ENCODE peak calls at places on chromosomes 2 and 18, in ten cellular contexts. Z is aorta, P is Panc1, I is HL-60, V is heart right ventricle, N is GM23248, M is mammary epithelial cell, F is lower lobe of right lung, Q is fibroblast of lung, S is ovary. B is an unnamed sample.

GRCh38 chr2:44360749-44361329 is 455 bp downstream of the PREPL start:
- DNase-seq in Z (no peak), P (no peak), I (no peak), V (no peak), N (peak), M (no peak), F (no peak), Q (peak), S (no peak), B (no peak)

GRCh38 chr2:33276868-33277503 is 199.5 kb upstream of the RASGRP3 start:
- DNase-seq in Z (no peak), P (no peak), I (no peak), V (no peak), N (no peak), M (no peak), F (no peak), Q (no peak), S (peak), B (no peak)

GRCh38 chr18:8063733-8064132 is 496.6 kb downstream of the PTPRM start:
- DNase-seq in Z (no peak), P (no peak), I (no peak), V (no peak), N (no peak), M (no peak), F (no peak), Q (no peak), S (no peak), B (no peak)

GRCh38 chr2:157900203-157900602 is 24.1 kb upstream of the ACVR1 start:
- DNase-seq in Z (no peak), P (no peak), I (no peak), V (no peak), N (no peak), M (peak), F (no peak), Q (peak), S (no peak), B (no peak)

GRCh38 chr2:113962692-113963480 is 73.0 kb downstream of the ACTR3 start:
- DNase-seq in Z (no peak), P (no peak), I (no peak), V (no peak), N (peak), M (peak), F (no peak), Q (peak), S (no peak), B (no peak)

GRCh38 chr18:77001979-77002378 is 130.6 kb downstream of the MBP start:
- DNase-seq in Z (no peak), P (no peak), I (no peak), V (no peak), N (no peak), M (no peak), F (no peak), Q (no peak), S (no peak), B (no peak)

GRCh38 chr2:240374085-240374907 is 61.2 kb upstream of the GPC1 start:
- DNase-seq in Z (peak), P (no peak), I (no peak), V (peak), N (peak), M (no peak), F (peak), Q (peak), S (peak), B (no peak)

GRCh38 chr2:21461754-21462153 is 338.0 kb downstream of the TDRD15 start:
- DNase-seq in Z (no peak), P (no peak), I (no peak), V (no peak), N (no peak), M (no peak), F (no peak), Q (no peak), S (no peak), B (no peak)

GRCh38 chr2:187526776-187527175 is 27.5 kb downstream of the TFPI start:
- DNase-seq in Z (no peak), P (no peak), I (no peak), V (no peak), N (no peak), M (no peak), F (no peak), Q (no peak), S (no peak), B (no peak)

GRCh38 chr2:200944467-200945394 is 18.7 kb downstream of the ORC2 start:
- DNase-seq in Z (no peak), P (peak), I (no peak), V (no peak), N (peak), M (peak), F (no peak), Q (peak), S (no peak), B (peak)

GRCh38 chr2:126832038-126832437 is 66.7 kb upstream of the TEX51 start:
- DNase-seq in Z (no peak), P (no peak), I (no peak), V (no peak), N (no peak), M (no peak), F (no peak), Q (no peak), S (no peak), B (no peak)

GRCh38 chr18:77369644-77370043 is 120.0 kb downstream of the GALR1 start:
- DNase-seq in Z (no peak), P (no peak), I (no peak), V (no peak), N (peak), M (no peak), F (no peak), Q (no peak), S (no peak), B (no peak)

GRCh38 chr2:206958236-206958635 is 18.9 kb downstream of the CPO start:
- DNase-seq in Z (no peak), P (no peak), I (no peak), V (no peak), N (no peak), M (no peak), F (no peak), Q (no peak), S (no peak), B (no peak)

GRCh38 chr2:172276961-172277360 is 150.4 kb upstream of the ITGA6 start:
- DNase-seq in Z (no peak), P (no peak), I (no peak), V (no peak), N (no peak), M (no peak), F (no peak), Q (no peak), S (no peak), B (no peak)

GRCh38 chr2:132670961-132671781 is 1.2 kb upstream of the LYPD1 start:
- DNase-seq in Z (peak), P (no peak), I (no peak), V (no peak), N (peak), M (peak), F (no peak), Q (peak), S (no peak), B (peak)

GRCh38 chr2:8543412-8544167 is 138.3 kb upstream of the ID2 start:
- DNase-seq in Z (peak), P (no peak), I (peak), V (peak), N (peak), M (no peak), F (peak), Q (peak), S (no peak), B (no peak)

GRCh38 chr18:3624818-3625716 is 175.1 kb downstream of the TGIF1 start:
- DNase-seq in Z (no peak), P (no peak), I (no peak), V (no peak), N (peak), M (peak), F (no peak), Q (peak), S (no peak), B (peak)

GRCh38 chr18:26657618-26658581 is 109.5 kb upstream of the KCTD1 start:
- DNase-seq in Z (no peak), P (no peak), I (no peak), V (no peak), N (no peak), M (no peak), F (no peak), Q (no peak), S (no peak), B (no peak)

GRCh38 chr18:26756556-26756955 is 109.0 kb downstream of the AQP4 start:
- DNase-seq in Z (no peak), P (no peak), I (no peak), V (no peak), N (no peak), M (no peak), F (no peak), Q (no peak), S (no peak), B (no peak)

GRCh38 chr2:108911807-108912628 is 77.0 kb downstream of the EDAR start:
- DNase-seq in Z (no peak), P (no peak), I (no peak), V (no peak), N (no peak), M (no peak), F (no peak), Q (no peak), S (peak), B (no peak)

GRCh38 chr2:38444247-38444646 is 67.2 kb upstream of the ATL2 start:
- DNase-seq in Z (no peak), P (no peak), I (no peak), V (no peak), N (peak), M (peak), F (no peak), Q (peak), S (no peak), B (peak)

GRCh38 chr2:173997269-173997668 is 32.1 kb upstream of the SP3 start:
- DNase-seq in Z (peak), P (no peak), I (peak), V (peak), N (peak), M (no peak), F (peak), Q (peak), S (peak), B (no peak)

GRCh38 chr18:23380001-23380550 is 73.0 kb upstream of the RIOK3 start:
- DNase-seq in Z (no peak), P (no peak), I (no peak), V (no peak), N (no peak), M (peak), F (peak), Q (peak), S (no peak), B (no peak)

GRCh38 chr2:22904126-22904684 is 480.8 kb upstream of the KLHL29 start:
- DNase-seq in Z (peak), P (peak), I (no peak), V (peak), N (peak), M (no peak), F (peak), Q (no peak), S (peak), B (no peak)

GRCh38 chr2:176567361-176567760 is 298.1 kb downstream of the MTX2 start:
- DNase-seq in Z (no peak), P (no peak), I (no peak), V (no peak), N (peak), M (no peak), F (no peak), Q (no peak), S (no peak), B (no peak)

GRCh38 chr18:49681387-49681786 is 119.5 kb downstream of the LIPG start:
- DNase-seq in Z (no peak), P (no peak), I (no peak), V (no peak), N (no peak), M (no peak), F (no peak), Q (no peak), S (no peak), B (no peak)

GRCh38 chr2:160868891-160869290 is 291.3 kb upstream of the TANK start:
- DNase-seq in Z (no peak), P (no peak), I (no peak), V (no peak), N (peak), M (peak), F (no peak), Q (peak), S (no peak), B (no peak)

GRCh38 chr2:83516503-83516902 is 942.6 kb downstream of the SUCLG1 start:
- DNase-seq in Z (no peak), P (no peak), I (no peak), V (no peak), N (no peak), M (no peak), F (no peak), Q (no peak), S (no peak), B (no peak)

GRCh38 chr2:46831869-46832265 is 83.7 kb downstream of the MCFD2 start:
- DNase-seq in Z (no peak), P (no peak), I (no peak), V (no peak), N (peak), M (no peak), F (no peak), Q (no peak), S (no peak), B (no peak)

GRCh38 chr2:212005077-212005671 is 533.4 kb downstream of the ERBB4 start:
- DNase-seq in Z (no peak), P (peak), I (no peak), V (peak), N (peak), M (peak), F (peak), Q (peak), S (no peak), B (no peak)

GRCh38 chr2:227007940-227008339 is 156.1 kb downstream of the COL4A4 start:
- DNase-seq in Z (no peak), P (no peak), I (no peak), V (no peak), N (no peak), M (no peak), F (no peak), Q (no peak), S (no peak), B (no peak)

GRCh38 chr2:152165780-152166179 is 9.8 kb downstream of the STAM2 start:
- DNase-seq in Z (no peak), P (no peak), I (no peak), V (no peak), N (no peak), M (no peak), F (no peak), Q (no peak), S (no peak), B (no peak)

GRCh38 chr2:216081487-216082387 is at the start of the genes PECR and TMEM169:
- DNase-seq in Z (peak), P (no peak), I (no peak), V (peak), N (peak), M (peak), F (peak), Q (peak), S (peak), B (no peak)

GRCh38 chr2:55901941-55902340 is 21.6 kb downstream of the EFEMP1 start:
- DNase-seq in Z (no peak), P (no peak), I (no peak), V (no peak), N (no peak), M (no peak), F (no peak), Q (peak), S (no peak), B (no peak)

GRCh38 chr2:98911126-98911375 is 25.0 kb downstream of the CRACDL start:
- DNase-seq in Z (no peak), P (no peak), I (no peak), V (no peak), N (no peak), M (no peak), F (no peak), Q (no peak), S (no peak), B (no peak)

GRCh38 chr2:235829726-235830125 is 335.9 kb downstream of the AGAP1 start:
- DNase-seq in Z (peak), P (no peak), I (no peak), V (no peak), N (no peak), M (no peak), F (no peak), Q (no peak), S (no peak), B (no peak)

GRCh38 chr2:86704482-86704971 is 15.6 kb upstream of the RMND5A start:
- DNase-seq in Z (peak), P (peak), I (no peak), V (peak), N (peak), M (peak), F (no peak), Q (peak), S (peak), B (peak)

GRCh38 chr2:234911271-234911670 is 40.5 kb upstream of the SH3BP4 start:
- DNase-seq in Z (no peak), P (no peak), I (no peak), V (no peak), N (peak), M (peak), F (no peak), Q (peak), S (no peak), B (peak)

GRCh38 chr2:112493858-112494648 is 12.1 kb downstream of the TTL start:
- DNase-seq in Z (no peak), P (no peak), I (no peak), V (no peak), N (peak), M (peak), F (no peak), Q (peak), S (no peak), B (peak)
- H3K27ac ChIP-seq in Z (no peak), P (no peak), I (no peak), V (no peak), N (peak), M (no peak), F (no peak), Q (no peak), S (no peak), B (peak)

GRCh38 chr2:123438277-123439050 is 586.6 kb upstream of the CNTNAP5 start:
- DNase-seq in Z (no peak), P (no peak), I (no peak), V (no peak), N (no peak), M (no peak), F (no peak), Q (no peak), S (no peak), B (no peak)
- H3K27ac ChIP-seq in Z (no peak), P (no peak), I (no peak), V (no peak), N (no peak), M (no peak), F (no peak), Q (no peak), S (no peak), B (no peak)

DNA sequence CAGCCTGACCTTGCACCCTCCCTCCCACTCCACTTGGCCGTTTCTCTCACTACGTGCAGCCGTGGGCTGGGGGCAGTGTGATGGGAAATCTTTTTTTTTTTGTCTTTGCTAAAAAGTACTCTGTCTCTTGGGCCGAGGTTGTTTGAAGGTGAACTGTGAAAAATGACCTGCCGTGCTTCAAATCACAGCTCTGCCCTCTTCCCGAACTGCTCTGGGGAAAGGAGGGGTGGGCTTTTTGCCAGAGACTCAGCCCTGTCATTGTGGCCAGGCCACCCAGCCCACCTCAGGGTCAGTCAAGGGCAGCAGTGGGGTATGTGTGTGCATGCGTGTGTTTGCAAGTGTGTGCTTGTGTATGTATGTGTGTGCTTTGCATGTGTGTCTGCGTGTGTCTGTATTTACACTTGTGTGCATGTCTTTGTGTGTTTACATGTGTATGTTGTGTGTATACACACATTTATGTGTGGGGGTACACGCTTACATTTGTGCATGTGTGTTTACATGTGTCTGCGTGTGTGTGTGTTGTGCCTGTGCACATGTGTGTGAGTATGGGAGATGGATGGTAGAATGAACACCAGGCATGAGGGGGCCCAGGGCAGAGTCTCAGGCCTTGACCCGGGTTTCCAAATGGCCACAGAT is 61.3 kb upstream of the HAAO start:
- DNase-seq in Z (no peak), P (no peak), I (no peak), V (no peak), N (no peak), M (no peak), F (no peak), Q (no peak), S (peak), B (no peak)
- H3K27ac ChIP-seq in Z (no peak), P (no peak), I (no peak), V (peak), N (peak), M (no peak), F (peak), Q (peak), S (peak), B (peak)

DNA sequence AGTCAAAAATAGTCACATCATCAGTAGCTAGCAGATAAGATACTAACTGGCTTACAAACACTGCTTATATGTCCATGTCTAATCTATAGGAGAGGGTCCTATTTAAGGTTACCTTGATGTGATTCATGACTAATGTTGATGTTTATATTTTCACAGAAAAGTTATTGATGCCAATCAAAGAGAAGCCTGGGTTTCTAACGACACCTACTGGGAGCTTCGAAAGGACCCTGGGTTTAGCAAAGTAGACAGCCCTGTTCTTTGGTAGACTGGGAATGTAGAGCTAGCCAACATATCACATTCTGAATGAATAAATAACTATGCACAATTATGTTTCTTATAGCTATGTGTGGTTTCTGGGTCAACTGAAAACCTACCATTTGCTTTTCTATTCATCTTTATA is 55.7 kb downstream of the PRKRA start:
- DNase-seq in Z (no peak), P (no peak), I (no peak), V (no peak), N (no peak), M (no peak), F (no peak), Q (no peak), S (no peak), B (no peak)
- H3K27ac ChIP-seq in Z (no peak), P (no peak), I (no peak), V (no peak), N (no peak), M (no peak), F (no peak), Q (no peak), S (no peak), B (no peak)

B was measured in epithelial cell of prostate.